ENCODE peak calls at places on chromosomes 5 and 9, in ten cellular contexts. W is coronary artery, D is A549, M is colonic mucosa, A is ovary, J is transverse colon, F is gastrocnemius medialis, L is upper lobe of right lung, S is BE2C, X is breast epithelium. Q is an unnamed sample.

GRCh38 chr9:5429873-5430564 is 7.7 kb downstream of the PLGRKT start:
- DNase-seq in W (no peak), D (no peak), M (no peak), A (no peak), J (no peak), F (no peak), L (no peak), S (no peak), X (no peak), Q (no peak)

GRCh38 chr9:136588663-136589464 is 43.0 kb upstream of the NOTCH1 start:
- DNase-seq in W (no peak), D (no peak), M (no peak), A (no peak), J (no peak), F (no peak), L (no peak), S (no peak), X (no peak), Q (no peak)

GRCh38 chr9:127566351-127567001 is 45.6 kb upstream of the STXBP1 start:
- DNase-seq in W (no peak), D (no peak), M (peak; percentile 82), A (no peak), J (peak; percentile 78), F (no peak), L (peak; percentile 77), S (no peak), X (no peak), Q (no peak)

GRCh38 chr5:57524661-57525060 is 42.0 kb upstream of the ACTBL2 start:
- DNase-seq in W (no peak), D (no peak), M (no peak), A (no peak), J (no peak), F (no peak), L (no peak), S (no peak), X (no peak), Q (no peak)

GRCh38 chr9:9552665-9553064 is 1060.1 kb downstream of the PTPRD start:
- DNase-seq in W (no peak), D (no peak), M (no peak), A (no peak), J (no peak), F (no peak), L (no peak), S (no peak), X (no peak), Q (no peak)

GRCh38 chr5:34923694-34924461 is 5.5 kb upstream of the DNAJC21 start:
- DNase-seq in W (no peak), D (peak; percentile 72), M (no peak), A (no peak), J (no peak), F (no peak), L (no peak), S (no peak), X (no peak), Q (no peak)

GRCh38 chr5:165881259-165881658 is 2375.8 kb downstream of the MAT2B start:
- DNase-seq in W (no peak), D (no peak), M (no peak), A (no peak), J (no peak), F (no peak), L (no peak), S (no peak), X (no peak), Q (no peak)

GRCh38 chr9:81789751-81790150 is 100.4 kb upstream of the TLE1 start:
- DNase-seq in W (no peak), D (no peak), M (no peak), A (no peak), J (no peak), F (no peak), L (no peak), S (no peak), X (no peak), Q (no peak)

GRCh38 chr9:125556046-125556445 is 151.0 kb downstream of the MAPKAP1 start:
- DNase-seq in W (no peak), D (no peak), M (no peak), A (no peak), J (no peak), F (no peak), L (no peak), S (no peak), X (no peak), Q (no peak)

GRCh38 chr9:120152295-120152694 is 427.7 kb downstream of the CDK5RAP2 start:
- DNase-seq in W (no peak), D (no peak), M (no peak), A (no peak), J (no peak), F (no peak), L (no peak), S (peak; percentile 79), X (no peak), Q (peak; percentile 38)

GRCh38 chr9:123569343-123569694 is 213.3 kb downstream of the CRB2 start:
- DNase-seq in W (no peak), D (no peak), M (no peak), A (no peak), J (no peak), F (no peak), L (no peak), S (no peak), X (no peak), Q (no peak)

GRCh38 chr5:175778951-175779475 is 92.4 kb upstream of the CPLX2 start:
- DNase-seq in W (no peak), D (peak; percentile 40), M (no peak), A (no peak), J (no peak), F (no peak), L (no peak), S (peak; percentile 93), X (peak; percentile 70), Q (no peak)

GRCh38 chr5:9423611-9424010 is 122.3 kb downstream of the SEMA5A start:
- DNase-seq in W (no peak), D (no peak), M (no peak), A (no peak), J (no peak), F (no peak), L (no peak), S (no peak), X (no peak), Q (no peak)

GRCh38 chr5:107533946-107534876 is 136.5 kb downstream of the EFNA5 start:
- DNase-seq in W (no peak), D (no peak), M (no peak), A (no peak), J (no peak), F (no peak), L (no peak), S (no peak), X (no peak), Q (no peak)

GRCh38 chr5:399296-400281 is 43.4 kb upstream of the EXOC3 start:
- DNase-seq in W (peak; percentile 78), D (peak; percentile 35), M (peak; percentile 45), A (peak; percentile 91), J (peak; percentile 71), F (peak; percentile 31), L (peak; percentile 93), S (peak; percentile 84), X (no peak), Q (peak; percentile 39)
- H3K4me3 ChIP-seq in W (peak overlapping the region; percentile 56), D (no peak overlapping the region), M (no peak overlapping the region), A (no peak overlapping the region), J (no peak overlapping the region), F (peak overlapping the region; percentile 25), L (peak overlapping the region; percentile 33), S (peak overlapping the region; percentile 12), X (peak overlapping the region; percentile 55), Q (peak overlapping the region; percentile 37)

GRCh38 chr5:171307843-171308452 is 1.1 kb upstream of the TLX3 start:
- DNase-seq in W (no peak), D (no peak), M (no peak), A (no peak), J (no peak), F (no peak), L (peak; percentile 26), S (no peak), X (no peak), Q (no peak)

GRCh38 chr5:171309276-171309525 is 153 bp downstream of the TLX3 start:
- DNase-seq in W (peak; percentile 17), D (no peak), M (no peak), A (no peak), J (no peak), F (no peak), L (peak; percentile 51), S (no peak), X (no peak), Q (no peak)

GRCh38 chr5:171306141-171306540 is 2.9 kb upstream of the TLX3 start:
- DNase-seq in W (no peak), D (no peak), M (no peak), A (no peak), J (no peak), F (no peak), L (no peak), S (no peak), X (no peak), Q (no peak)

GRCh38 chr5:171308453-171309275 is at the start of gene TLX3:
- DNase-seq in W (no peak), D (no peak), M (no peak), A (no peak), J (no peak), F (no peak), L (peak; percentile 61), S (no peak), X (no peak), Q (no peak)

DNA sequence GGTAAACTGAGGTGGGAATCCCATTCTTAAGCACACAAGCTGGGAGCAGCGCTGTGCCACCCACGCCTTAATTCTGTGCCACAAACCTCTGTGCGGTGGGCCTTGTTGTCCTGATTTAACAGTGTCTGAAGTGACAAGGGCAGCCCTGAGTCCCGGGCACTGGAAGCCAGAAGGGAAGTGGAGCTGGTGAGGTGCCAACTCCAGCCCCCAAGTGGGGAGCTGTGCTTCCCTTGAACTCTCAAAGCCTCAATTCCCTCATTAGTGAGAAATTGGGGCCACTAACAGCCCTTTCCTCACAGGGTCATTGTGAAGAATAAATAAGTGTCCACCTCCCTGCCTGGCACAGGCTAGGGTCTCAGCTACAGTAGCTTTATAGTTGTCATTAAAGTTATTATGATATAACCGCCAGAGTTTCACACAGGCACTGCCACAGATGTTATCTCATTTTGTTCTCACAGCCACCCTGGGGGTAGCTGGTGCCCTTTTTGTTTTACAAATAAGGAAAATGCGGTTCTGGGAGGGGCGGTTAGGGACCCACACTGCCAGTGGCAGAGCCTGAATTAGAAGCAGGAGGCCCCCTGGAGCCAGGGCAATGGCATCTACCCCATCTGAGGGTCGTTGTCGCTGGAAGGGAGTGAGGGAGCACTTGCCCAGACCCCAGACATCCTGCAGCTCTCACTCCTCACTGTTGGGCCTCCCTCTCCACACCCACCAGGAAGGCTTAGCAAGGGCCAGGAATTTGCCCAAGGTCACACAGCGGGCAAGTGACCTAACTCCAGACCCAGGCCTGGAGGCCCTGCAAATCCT is 2.1 kb upstream of the TLX3 start:
- DNase-seq in W (peak; percentile 43), D (no peak), M (no peak), A (no peak), J (no peak), F (no peak), L (peak; percentile 39), S (no peak), X (no peak), Q (no peak)
- TF ChIP-seq CTCF in W (no peak), D (no peak), M (no peak), A (no peak), J (no peak), F (no peak), L (no peak), S (no peak), X (no peak), Q (no peak)

GRCh38 chr5:1883925-1884637 is 1.4 kb upstream of the IRX4 start:
- DNase-seq in W (no peak), D (no peak), M (no peak), A (no peak), J (no peak), F (no peak), L (no peak), S (no peak), X (no peak), Q (no peak)
- H3K4me3 ChIP-seq in W (peak overlapping the region; percentile 51), D (peak overlapping the region; percentile 50), M (no peak overlapping the region), A (no peak overlapping the region), J (no peak overlapping the region), F (peak overlapping the region; percentile 27), L (no peak overlapping the region), S (no peak overlapping the region), X (peak overlapping the region; percentile 68), Q (no peak overlapping the region)

GRCh38 chr5:4797445-4797844 is 342.7 kb upstream of the ADAMTS16 start:
- DNase-seq in W (no peak), D (no peak), M (no peak), A (no peak), J (no peak), F (no peak), L (no peak), S (no peak), X (no peak), Q (no peak)
- TF ChIP-seq CTCF in W (no peak), D (no peak), M (no peak), A (no peak), J (no peak), F (no peak), L (no peak), S (no peak), X (no peak), Q (no peak)

Q was measured in retinal pigment epithelial cell.